ENCODE peak calls at places on chromosome 11, in seven cellular contexts. H is GM12892, O is K562, R is GM12891, I is HepG2, E is SK-N-SH, U is H1. Q is an unnamed sample.

GRCh38 chr11:19905280-19905853 is 192.7 kb downstream of the NAV2 start:
- DNase-seq in H (no peak), I (peak; percentile 51), O (peak; percentile 34), U (no peak), E (peak; percentile 58), R (no peak), Q (no peak)

GRCh38 chr11:77441409-77441808 is 32.5 kb downstream of the PAK1 start:
- DNase-seq in I (no peak), H (no peak), R (no peak), O (no peak), U (no peak), E (no peak), Q (no peak)

GRCh38 chr11:12275818-12276217 is 101.6 kb upstream of the PARVA start:
- DNase-seq in R (no peak), E (no peak), H (no peak), I (no peak), O (no peak), U (no peak), Q (no peak)

GRCh38 chr11:72343159-72343756 is 91.1 kb downstream of the CLPB start:
- DNase-seq in I (no peak), R (no peak), U (no peak), E (no peak), O (no peak), H (no peak), Q (no peak)

GRCh38 chr11:45538939-45539338 is 126.5 kb downstream of the CHST1 start:
- DNase-seq in H (no peak), E (no peak), I (no peak), O (no peak), U (no peak), R (no peak), Q (no peak)

GRCh38 chr11:129739339-129739738 is 76.3 kb upstream of the TMEM45B start:
- DNase-seq in H (no peak), I (no peak), E (no peak), U (no peak), O (no peak), R (no peak), Q (no peak)

GRCh38 chr11:62786318-62787004 is 741 bp upstream of the TMEM179B start:
- DNase-seq in H (peak; percentile 90), I (peak; percentile 82), O (peak; percentile 83), U (peak; percentile 97), E (peak; percentile 94), R (peak; percentile 89), Q (no peak)

GRCh38 chr11:13429836-13430235 is 33.2 kb downstream of the BTBD10 start:
- DNase-seq in R (no peak), O (no peak), E (no peak), I (no peak), U (no peak), H (no peak), Q (no peak)

GRCh38 chr11:77602385-77603105 is 12.8 kb downstream of the AQP11 start:
- DNase-seq in I (peak; percentile 72), R (no peak), H (no peak), E (no peak), U (no peak), O (peak; percentile 21), Q (no peak)

GRCh38 chr11:8744423-8744822 is 61.8 kb downstream of the RPL27A start:
- DNase-seq in E (no peak), U (no peak), R (no peak), H (no peak), O (no peak), I (no peak), Q (no peak)

GRCh38 chr11:27717377-27717776 is 17.1 kb upstream of the BDNF start:
- DNase-seq in E (peak; percentile 45), U (no peak), H (no peak), I (no peak), R (no peak), O (peak; percentile 22), Q (no peak)

GRCh38 chr11:3786781-3787428 is 10.4 kb downstream of the NUP98 start:
- DNase-seq in E (no peak), R (no peak), O (no peak), U (no peak), H (no peak), I (no peak), Q (no peak)

GRCh38 chr11:66044757-66045156 is 4.2 kb downstream of the GAL3ST3 start:
- DNase-seq in I (no peak), H (no peak), E (no peak), U (no peak), O (no peak), R (no peak), Q (no peak)

GRCh38 chr11:134452849-134453177 is 40.8 kb upstream of the B3GAT1 start:
- DNase-seq in O (no peak), E (no peak), R (no peak), H (no peak), I (no peak), U (no peak), Q (no peak)

GRCh38 chr11:115166826-115167225 is 337.4 kb downstream of the CADM1 start:
- DNase-seq in I (no peak), O (no peak), U (no peak), R (no peak), E (no peak), H (no peak), Q (no peak)

GRCh38 chr11:106021967-106022794 is at the start of gene MSANTD4:
- DNase-seq in O (peak; percentile 97), U (peak; percentile 99), H (peak; percentile 70), I (peak; percentile 97), R (peak; percentile 73), E (peak; percentile 94), Q (peak; percentile 97)

GRCh38 chr11:46977940-46978595 is 41.5 kb downstream of the CSTPP1 start:
- DNase-seq in O (no peak), E (no peak), R (no peak), U (no peak), H (no peak), I (peak; percentile 64), Q (no peak)

GRCh38 chr11:78079232-78080083 is at the start of gene NDUFC2:
- DNase-seq in E (peak; percentile 88), O (peak; percentile 81), R (peak; percentile 61), U (peak; percentile 83), H (peak; percentile 69), I (peak; percentile 58), Q (peak; percentile 39)

DNA sequence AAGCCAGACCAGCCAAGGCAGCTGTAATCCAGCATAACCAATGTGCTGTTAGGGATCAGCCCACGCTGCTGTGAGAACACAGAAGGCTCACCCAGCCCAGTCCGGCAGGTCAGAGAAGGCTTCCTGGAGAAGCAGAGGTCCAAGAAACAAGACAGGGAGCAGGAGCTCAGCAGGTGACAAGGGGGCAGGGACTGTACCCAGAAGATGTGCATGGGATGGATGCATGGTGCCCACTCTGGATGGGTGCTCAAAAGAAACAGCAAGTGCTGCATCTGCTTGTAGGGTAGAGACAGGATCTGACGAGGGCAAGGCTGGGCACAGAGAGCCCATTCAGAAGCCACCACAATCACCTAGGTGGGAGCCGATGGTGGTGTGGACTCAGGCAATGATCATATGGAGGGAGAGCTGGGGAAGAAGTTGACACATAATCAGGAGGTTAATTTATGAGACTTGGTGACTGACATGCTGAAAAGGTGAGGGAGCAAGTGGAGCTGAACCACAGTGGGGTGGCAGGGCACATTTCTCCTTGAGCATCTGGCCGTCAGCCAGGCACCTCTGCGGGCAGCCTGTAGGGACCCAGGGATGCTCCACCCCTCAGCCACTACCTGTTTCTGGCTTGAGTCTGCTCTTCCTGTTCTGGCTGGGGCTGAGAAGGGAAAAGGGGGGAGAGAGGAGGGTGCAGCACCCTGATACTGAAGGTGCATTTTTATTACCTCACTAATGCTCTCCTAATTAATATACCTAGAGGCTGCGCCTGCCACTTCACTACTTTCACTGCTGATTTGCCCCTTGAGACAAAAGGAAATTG is 102.4 kb upstream of the DRD2 start:
- DNase-seq in O (no peak), I (no peak), R (no peak), U (peak; percentile 43), E (peak; percentile 44), H (no peak), Q (no peak)
- TF ChIP-seq TAF1 in O (no peak), I (no peak), R (no peak), U (no peak), E (no peak), H (no peak), Q (no peak)

DNA sequence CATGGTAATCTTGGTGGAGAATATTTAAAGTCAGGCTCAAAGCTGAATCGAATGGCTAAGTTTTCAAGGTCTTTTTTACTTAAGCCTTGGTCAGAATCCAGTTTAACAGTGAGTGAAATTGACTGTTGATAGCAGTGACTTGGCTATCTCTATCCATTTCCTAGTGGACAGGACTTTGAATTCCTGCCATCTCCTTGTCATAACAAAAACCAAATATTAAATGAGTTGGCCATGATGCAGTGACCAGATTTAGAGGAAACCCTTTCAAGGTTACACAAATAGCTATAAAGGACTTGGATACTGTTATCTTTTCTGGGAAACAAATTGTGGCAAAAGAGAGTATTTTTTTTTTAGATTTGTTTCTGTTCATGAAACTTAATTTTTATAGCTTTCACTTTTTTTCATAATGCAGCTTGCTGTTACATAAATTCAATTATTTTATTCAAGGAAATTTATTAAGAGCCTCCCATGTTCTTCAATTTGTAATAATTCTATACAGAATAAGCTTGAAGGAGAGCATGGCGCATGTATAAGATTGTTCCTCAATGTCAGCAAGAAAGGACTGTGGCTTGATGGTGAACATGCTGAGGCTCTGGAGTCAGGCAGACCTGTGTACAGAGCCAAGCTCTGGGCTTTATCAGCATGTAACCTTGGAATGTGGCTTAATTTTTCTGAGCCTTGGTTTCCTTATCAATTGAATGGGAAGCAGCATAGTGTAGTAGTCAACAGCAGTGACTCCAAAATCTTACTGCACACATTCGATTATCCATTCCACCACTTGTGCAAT is 92.2 kb downstream of the JRKL start:
- DNase-seq in R (no peak), U (no peak), O (no peak), E (no peak), H (no peak), I (no peak), Q (no peak)
- TF ChIP-seq TAF1 in R (no peak), U (no peak), O (no peak), E (no peak), H (no peak), I (no peak), Q (no peak)

DNA sequence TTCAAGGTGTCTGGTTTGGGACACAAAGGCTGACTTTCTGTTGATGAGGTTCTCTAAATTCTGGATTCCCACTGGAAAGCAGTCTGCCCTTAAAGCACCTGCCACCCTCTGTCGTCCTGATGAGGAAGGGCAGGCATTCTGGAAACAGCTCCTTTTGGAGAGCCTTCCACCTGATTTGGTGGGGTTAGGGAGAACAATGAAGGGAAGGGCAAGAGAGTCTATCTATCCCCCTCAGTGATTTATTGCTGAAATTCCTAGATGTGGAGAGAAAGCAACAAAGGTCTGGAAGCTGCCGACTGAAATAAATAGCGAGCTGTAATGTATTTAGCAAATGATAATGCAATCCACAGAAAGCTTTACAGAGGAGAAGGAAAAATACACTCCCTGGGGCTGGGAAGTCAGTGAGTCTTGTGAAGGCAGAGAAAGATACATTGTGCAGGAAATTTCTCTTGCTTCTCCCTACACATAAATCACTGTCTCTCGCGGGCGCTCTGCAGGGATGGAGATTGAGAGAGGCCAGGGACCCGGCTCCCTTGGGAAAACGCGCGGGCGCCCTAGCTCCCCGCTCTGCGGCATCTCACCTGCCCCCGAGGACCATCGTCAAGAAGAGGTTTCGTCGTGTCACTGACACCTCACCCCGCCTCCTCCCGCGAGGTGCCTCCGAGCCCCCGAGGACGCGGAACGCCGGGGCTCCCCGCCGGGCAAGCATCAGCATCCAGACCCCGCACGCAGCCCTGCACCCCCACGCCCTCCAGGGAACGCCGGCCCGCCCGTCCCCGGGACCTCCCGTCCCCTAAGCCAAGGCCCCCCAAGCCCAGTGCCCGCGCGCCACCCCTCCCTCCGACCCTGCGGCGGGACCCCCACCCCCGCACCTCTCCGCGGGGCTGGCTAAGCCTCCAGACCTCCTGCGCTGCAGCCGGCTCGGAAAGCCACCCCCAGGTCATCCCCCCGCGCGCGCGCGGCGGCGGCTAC is 673 bp downstream of the CDON start:
- DNase-seq in E (peak; percentile 56), H (no peak), R (no peak), U (peak; percentile 74), O (no peak), I (peak; percentile 66), Q (no peak)
- TF ChIP-seq TAF1 in E (no peak), H (no peak), R (no peak), U (no peak), O (no peak), I (no peak), Q (no peak)

GRCh38 chr11:93197383-93198220 is at the start of gene SLC36A4:
- DNase-seq in U (peak; percentile 95), I (peak; percentile 77), R (peak; percentile 55), E (peak; percentile 96), H (peak; percentile 48), O (peak; percentile 70), Q (peak; percentile 57)
- TF ChIP-seq TAF1 in U (peak; percentile 82), I (peak; percentile 67), R (peak; percentile 19), E (peak; percentile 57), H (no peak), O (peak; percentile 31), Q (peak; percentile 35)

Q was measured in GM12878.